ENCODE peak calls at places on chromosomes 16 and 17, in six cellular contexts. E, X, T, J, G and W are unnamed samples.

GRCh38 chr16:80804451-80805383 is at the start of gene CDYL2:
- DNase-seq in E (no peak), G (peak; percentile 75), J (peak; percentile 61), T (peak; percentile 21), X (no peak), W (peak; percentile 25)

GRCh38 chr16:9297437-9298113 is 206.1 kb downstream of the HAPSTR1 start:
- DNase-seq in X (peak; percentile 45), G (peak; percentile 61), T (no peak), J (no peak), E (peak; percentile 58), W (no peak)

GRCh38 chr17:67477687-67478086 is 100.6 kb downstream of the PITPNC1 start:
- DNase-seq in J (no peak), G (no peak), T (peak; percentile 63), X (no peak), E (no peak), W (peak; percentile 22)

GRCh38 chr16:84929421-84930297 is 81.7 kb downstream of the ZDHHC7 start:
- DNase-seq in E (no peak), T (no peak), J (no peak), G (no peak), X (no peak), W (no peak)

GRCh38 chr17:27633312-27634025 is 2.5 kb downstream of the LGALS9 start:
- DNase-seq in T (no peak), X (no peak), J (peak; percentile 41), E (no peak), G (no peak), W (no peak)

GRCh38 chr17:43327421-43327820 is 71.4 kb upstream of the ARL4D start:
- DNase-seq in X (no peak), T (no peak), E (no peak), G (no peak), J (no peak), W (no peak)

GRCh38 chr16:85923153-85924021 is 24.4 kb downstream of the IRF8 start:
- DNase-seq in X (peak; percentile 36), T (no peak), G (no peak), J (no peak), E (no peak), W (no peak)

GRCh38 chr16:86304868-86305267 is 205.5 kb upstream of the FOXF1 start:
- DNase-seq in J (no peak), E (no peak), T (no peak), X (no peak), G (no peak), W (no peak)

GRCh38 chr16:54285414-54286066 is 1.0 kb downstream of the IRX3 start:
- DNase-seq in J (no peak), G (peak; percentile 61), T (no peak), E (peak; percentile 56), X (peak; percentile 52), W (no peak)

GRCh38 chr16:88283596-88283995 is 99.2 kb upstream of the ZNF469 start:
- DNase-seq in T (no peak), J (no peak), G (no peak), E (no peak), X (no peak), W (no peak)
- H3K9me3 ChIP-seq in T (no peaks in the 10 kb centered on the region), J (peaks cover 13% of the 10 kb centered on the region), G (peaks cover 4% of the 10 kb centered on the region), E (peaks cover 31% of the 10 kb centered on the region), X (peaks cover 47% of the 10 kb centered on the region), W (no peaks in the 10 kb centered on the region)

DNA sequence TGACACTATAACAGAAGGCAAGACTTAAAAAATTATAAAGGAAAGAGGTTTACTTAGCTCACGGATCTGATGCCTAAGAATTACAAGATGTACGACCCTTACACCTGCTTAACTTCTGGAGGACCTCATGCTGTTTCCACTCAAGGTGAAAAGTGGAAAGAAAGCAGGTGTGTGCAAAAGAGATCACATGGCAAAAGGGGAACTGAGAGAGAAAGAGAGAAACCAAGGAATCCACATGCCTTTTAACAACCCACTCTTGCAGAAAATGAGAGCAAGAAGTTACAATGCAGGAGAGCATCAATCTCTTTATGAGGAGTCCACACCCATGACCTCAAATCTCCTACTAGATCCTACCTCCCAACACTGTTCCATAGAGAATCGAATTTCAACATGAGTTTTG is 2382.2 kb downstream of the TP53TG3F start:
- DNase-seq in G (no peak), T (no peak), E (no peak), X (no peak), J (no peak), W (no peak)
- H3K9me3 ChIP-seq in G (peaks cover 47% of the 10 kb centered on the region), T (no peaks in the 10 kb centered on the region), E (no peaks in the 10 kb centered on the region), X (peaks cover 7% of the 10 kb centered on the region), J (no peaks in the 10 kb centered on the region), W (no peaks in the 10 kb centered on the region)

DNA sequence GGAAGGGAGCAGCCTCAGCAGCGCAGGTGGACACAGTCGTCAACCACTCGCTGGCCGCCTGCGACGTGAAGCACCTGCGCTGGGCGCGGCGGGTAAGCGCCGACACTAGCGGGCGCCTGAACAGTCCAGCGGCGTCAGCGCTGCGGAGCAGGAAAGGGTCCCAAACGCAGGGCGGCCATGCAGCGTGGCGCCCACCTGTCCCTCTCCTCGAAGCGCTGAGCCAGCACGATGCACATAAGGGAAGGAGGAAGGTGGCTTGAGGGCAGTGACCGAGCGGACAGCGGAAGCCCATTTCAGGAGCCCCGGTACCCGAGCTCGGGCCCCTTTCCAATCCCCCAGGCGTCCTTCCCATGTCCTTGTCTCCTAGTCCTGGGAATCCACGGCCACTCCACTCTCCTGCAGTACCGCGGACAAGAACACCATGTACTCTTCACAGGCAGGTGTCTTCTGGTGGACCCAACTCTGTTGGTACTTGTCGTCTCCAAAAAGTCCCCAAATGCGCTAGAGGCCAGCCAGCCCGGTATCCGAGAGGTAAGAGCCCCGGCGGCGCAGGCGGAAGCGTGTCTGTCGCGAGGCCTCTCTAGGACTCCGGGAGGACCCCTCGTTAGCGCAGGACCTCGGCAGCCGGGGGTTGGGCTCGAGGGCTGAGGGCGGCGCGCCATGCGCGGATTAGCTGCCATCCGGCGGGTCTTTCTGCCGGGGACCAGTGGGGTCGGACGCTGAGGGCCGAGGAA is 14.4 kb downstream of the ZNF232 start:
- DNase-seq in E (no peak), G (peak; percentile 92), J (peak; percentile 50), T (peak; percentile 73), X (no peak), W (no peak)
- H3K9me3 ChIP-seq in E (peaks cover 2% of the 10 kb centered on the region), G (peaks cover 17% of the 10 kb centered on the region), J (peaks cover 52% of the 10 kb centered on the region), T (peaks cover 31% of the 10 kb centered on the region), X (peaks cover 95% of the 10 kb centered on the region), W (peaks cover 27% of the 10 kb centered on the region)

GRCh38 chr16:53087101-53087500 is 32.3 kb downstream of the CHD9 start:
- DNase-seq in X (no peak), T (no peak), G (no peak), E (no peak), J (no peak), W (no peak)
- H3K9me3 ChIP-seq in X (no peaks in the 10 kb centered on the region), T (no peaks in the 10 kb centered on the region), G (no peaks in the 10 kb centered on the region), E (no peaks in the 10 kb centered on the region), J (no peaks in the 10 kb centered on the region), W (no peaks in the 10 kb centered on the region)

DNA sequence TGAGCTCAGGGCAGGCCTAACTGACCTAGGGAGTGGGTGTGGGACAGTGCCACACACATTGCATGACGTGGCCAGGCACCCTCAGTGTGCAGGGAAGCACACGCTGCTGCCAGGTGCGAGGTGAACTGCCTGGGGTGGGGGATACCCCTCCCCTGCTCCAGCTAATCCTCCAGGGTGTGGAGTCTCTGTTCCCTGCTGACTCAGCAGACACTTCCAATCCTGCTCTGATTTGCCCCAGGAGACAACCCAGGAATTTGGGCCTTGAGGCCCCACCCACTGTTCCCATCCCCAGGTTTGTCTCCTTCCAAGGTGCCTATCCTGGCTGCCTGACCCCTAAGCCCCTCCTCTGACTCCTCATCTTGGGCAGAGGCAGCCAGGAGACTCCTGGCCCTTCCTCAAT is 10.7 kb downstream of the DLX3 start:
- DNase-seq in G (peak; percentile 9), X (no peak), J (no peak), T (no peak), E (peak; percentile 59), W (no peak)
- H3K9me3 ChIP-seq in G (no peaks in the 10 kb centered on the region), X (no peaks in the 10 kb centered on the region), J (no peaks in the 10 kb centered on the region), T (no peaks in the 10 kb centered on the region), E (no peaks in the 10 kb centered on the region), W (no peaks in the 10 kb centered on the region)

GRCh38 chr16:27290582-27290981 is 22.0 kb upstream of the NSMCE1 start:
- DNase-seq in X (no peak), J (no peak), E (no peak), T (no peak), G (no peak), W (no peak)

GRCh38 chr16:27289669-27290068 is 21.1 kb upstream of the NSMCE1 start:
- DNase-seq in E (no peak), G (no peak), T (no peak), J (no peak), X (no peak), W (no peak)

GRCh38 chr16:27291106-27291505 is 22.5 kb upstream of the NSMCE1 start:
- DNase-seq in T (no peak), J (no peak), X (no peak), E (no peak), G (no peak), W (no peak)

GRCh38 chr16:27293343-27293742 is 20.4 kb upstream of the IL4R start:
- DNase-seq in T (no peak), J (no peak), G (no peak), E (no peak), X (no peak), W (no peak)

DNA sequence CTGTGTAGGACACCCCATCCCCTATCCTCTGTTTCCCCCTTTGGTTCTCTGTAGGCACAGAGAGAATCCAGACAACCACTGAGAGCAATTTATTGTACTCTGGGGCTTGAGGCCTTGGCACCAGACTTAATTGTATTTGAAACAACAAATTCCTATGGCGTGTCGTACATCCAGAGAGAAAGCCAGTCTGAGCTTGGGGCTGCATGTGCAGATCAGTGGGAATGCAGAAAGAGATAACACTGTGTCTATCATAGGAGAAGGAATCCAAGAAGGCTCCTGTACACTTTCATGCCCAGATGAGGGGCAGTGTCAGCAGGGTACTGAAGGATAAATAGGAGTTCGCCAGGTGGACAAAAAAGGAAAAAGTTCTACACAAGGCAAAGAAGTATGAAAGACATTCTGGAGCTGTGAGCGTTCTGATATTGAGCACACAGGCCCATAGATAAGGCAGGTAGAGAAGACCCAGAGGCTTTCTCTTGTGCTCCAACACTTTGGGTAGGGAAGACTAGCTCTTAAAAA is 22.0 kb upstream of the IL4R start:
- DNase-seq in J (no peak), T (no peak), E (no peak), X (no peak), G (no peak), W (no peak)
- H3K9me3 ChIP-seq in J (no peaks in the 10 kb centered on the region), T (no peaks in the 10 kb centered on the region), E (no peaks in the 10 kb centered on the region), X (no peaks in the 10 kb centered on the region), G (no peaks in the 10 kb centered on the region), W (no peaks in the 10 kb centered on the region)